ENCODE peak calls at places on chromosomes 7 and 10, in four cellular contexts. One of them, this sample, is unnamed.

GRCh38 chr7:122695816-122696215 is 3.1 kb downstream of the RNF133 start:
- DNase-seq in endothelial cell: no peak
- DNase-seq in CD4-positive, alpha-beta T cell: no peak
- DNase-seq in neural progenitor cell: no peak
- DNase-seq in this sample: no peak

GRCh38 chr7:17937506-17938115 is 2.7 kb downstream of the SNX13 start:
- DNase-seq in endothelial cell: no peak
- DNase-seq in CD4-positive, alpha-beta T cell: no peak
- DNase-seq in neural progenitor cell: no peak
- DNase-seq in this sample: no peak

GRCh38 chr10:78756604-78757442 is 311.9 kb upstream of the ZMIZ1 start:
- DNase-seq in endothelial cell: peak
- DNase-seq in CD4-positive, alpha-beta T cell: no peak
- DNase-seq in neural progenitor cell: peak
- DNase-seq in this sample: peak

GRCh38 chr10:76555271-76555670 is 1082.3 kb downstream of the KCNMA1 start:
- DNase-seq in endothelial cell: no peak
- DNase-seq in CD4-positive, alpha-beta T cell: no peak
- DNase-seq in neural progenitor cell: no peak
- DNase-seq in this sample: no peak

GRCh38 chr10:68900427-68901105 is 549 bp upstream of the DDX50 start:
- DNase-seq in endothelial cell: no peak
- DNase-seq in CD4-positive, alpha-beta T cell: peak
- DNase-seq in neural progenitor cell: no peak
- DNase-seq in this sample: no peak

GRCh38 chr7:17374654-17375053 is 76.2 kb downstream of the AHR start:
- DNase-seq in endothelial cell: no peak
- DNase-seq in CD4-positive, alpha-beta T cell: no peak
- DNase-seq in neural progenitor cell: no peak
- DNase-seq in this sample: peak

GRCh38 chr7:99707096-99707495 is 27.3 kb upstream of the CYP3A5 start:
- DNase-seq in endothelial cell: no peak
- DNase-seq in CD4-positive, alpha-beta T cell: no peak
- DNase-seq in neural progenitor cell: no peak
- DNase-seq in this sample: no peak

GRCh38 chr7:76328390-76328789 is 25.9 kb downstream of the HSPB1 start:
- DNase-seq in endothelial cell: no peak
- DNase-seq in CD4-positive, alpha-beta T cell: no peak
- DNase-seq in neural progenitor cell: no peak
- DNase-seq in this sample: no peak

GRCh38 chr10:26854524-26854923 is 6.2 kb downstream of the ABI1 start:
- DNase-seq in endothelial cell: no peak
- DNase-seq in CD4-positive, alpha-beta T cell: no peak
- DNase-seq in neural progenitor cell: no peak
- DNase-seq in this sample: no peak

GRCh38 chr10:79313911-79314439 is 33.3 kb upstream of the PPIF start:
- DNase-seq in endothelial cell: no peak
- DNase-seq in CD4-positive, alpha-beta T cell: no peak
- DNase-seq in neural progenitor cell: no peak
- DNase-seq in this sample: no peak

GRCh38 chr7:128408709-128409434 is 910 bp downstream of the IMPDH1 start:
- DNase-seq in endothelial cell: no peak
- DNase-seq in CD4-positive, alpha-beta T cell: no peak
- DNase-seq in neural progenitor cell: peak
- DNase-seq in this sample: no peak

GRCh38 chr7:96004598-96004997 is 232.2 kb downstream of the DYNC1I1 start:
- DNase-seq in endothelial cell: no peak
- DNase-seq in CD4-positive, alpha-beta T cell: no peak
- DNase-seq in neural progenitor cell: no peak
- DNase-seq in this sample: no peak

GRCh38 chr10:71339796-71340589 is 20.9 kb downstream of the SLC29A3 start:
- DNase-seq in endothelial cell: no peak
- DNase-seq in CD4-positive, alpha-beta T cell: no peak
- DNase-seq in neural progenitor cell: no peak
- DNase-seq in this sample: peak

GRCh38 chr7:2699289-2699620 is 11.3 kb downstream of the AMZ1 start:
- DNase-seq in endothelial cell: no peak
- DNase-seq in CD4-positive, alpha-beta T cell: no peak
- DNase-seq in neural progenitor cell: no peak
- DNase-seq in this sample: no peak

GRCh38 chr10:32972454-32972853 is 14.4 kb upstream of the ITGB1 start:
- DNase-seq in endothelial cell: no peak
- DNase-seq in CD4-positive, alpha-beta T cell: no peak
- DNase-seq in neural progenitor cell: no peak
- DNase-seq in this sample: no peak

GRCh38 chr7:99473315-99473596 is 566 bp downstream of the ZNF789 start:
- DNase-seq in endothelial cell: no peak
- DNase-seq in CD4-positive, alpha-beta T cell: no peak
- DNase-seq in neural progenitor cell: peak
- DNase-seq in this sample: no peak

GRCh38 chr7:469591-469961 is 50.1 kb downstream of the PDGFA start:
- DNase-seq in endothelial cell: no peak
- DNase-seq in CD4-positive, alpha-beta T cell: no peak
- DNase-seq in neural progenitor cell: no peak
- DNase-seq in this sample: peak

GRCh38 chr7:55133630-55134392 is 115.0 kb downstream of the EGFR start:
- DNase-seq in endothelial cell: no peak
- DNase-seq in CD4-positive, alpha-beta T cell: no peak
- DNase-seq in neural progenitor cell: no peak
- DNase-seq in this sample: peak

GRCh38 chr7:20402297-20403230 is 71.9 kb downstream of the ITGB8 start:
- DNase-seq in endothelial cell: no peak
- DNase-seq in CD4-positive, alpha-beta T cell: no peak
- DNase-seq in neural progenitor cell: no peak
- DNase-seq in this sample: no peak

GRCh38 chr7:4037877-4038276 is 644.2 kb upstream of the FOXK1 start:
- DNase-seq in endothelial cell: no peak
- DNase-seq in CD4-positive, alpha-beta T cell: no peak
- DNase-seq in neural progenitor cell: no peak
- DNase-seq in this sample: no peak

GRCh38 chr10:88418871-88419270 is 164.2 kb downstream of the RNLS start:
- DNase-seq in endothelial cell: no peak
- DNase-seq in CD4-positive, alpha-beta T cell: no peak
- DNase-seq in neural progenitor cell: no peak
- DNase-seq in this sample: no peak

GRCh38 chr7:71015260-71015900 is 116.6 kb upstream of the GALNT17 start:
- DNase-seq in endothelial cell: no peak
- DNase-seq in CD4-positive, alpha-beta T cell: no peak
- DNase-seq in neural progenitor cell: no peak
- DNase-seq in this sample: no peak

GRCh38 chr7:129279757-129280156 is 54.9 kb downstream of the AHCYL2 start:
- DNase-seq in endothelial cell: no peak
- DNase-seq in CD4-positive, alpha-beta T cell: no peak
- DNase-seq in neural progenitor cell: no peak
- DNase-seq in this sample: peak

GRCh38 chr10:128297709-128298457 is 171.7 kb upstream of the MKI67 start:
- DNase-seq in endothelial cell: no peak
- DNase-seq in CD4-positive, alpha-beta T cell: no peak
- DNase-seq in neural progenitor cell: no peak
- DNase-seq in this sample: no peak

GRCh38 chr10:33279791-33280190 is 54.7 kb downstream of the NRP1 start:
- DNase-seq in endothelial cell: no peak
- DNase-seq in CD4-positive, alpha-beta T cell: no peak
- DNase-seq in neural progenitor cell: no peak
- DNase-seq in this sample: no peak

GRCh38 chr10:42475168-42476098 is 162.9 kb downstream of the ZNF33B start:
- DNase-seq in endothelial cell: no peak
- DNase-seq in CD4-positive, alpha-beta T cell: no peak
- DNase-seq in neural progenitor cell: no peak
- DNase-seq in this sample: no peak

GRCh38 chr7:143504215-143504936 is 26.7 kb downstream of the TAS2R41 start:
- DNase-seq in endothelial cell: no peak
- DNase-seq in CD4-positive, alpha-beta T cell: no peak
- DNase-seq in neural progenitor cell: no peak
- DNase-seq in this sample: no peak
- TF ChIP-seq CTCF in endothelial cell: no peak
- TF ChIP-seq CTCF in CD4-positive, alpha-beta T cell: no peak
- TF ChIP-seq CTCF in neural progenitor cell: no peak
- TF ChIP-seq CTCF in this sample: no peak

DNA sequence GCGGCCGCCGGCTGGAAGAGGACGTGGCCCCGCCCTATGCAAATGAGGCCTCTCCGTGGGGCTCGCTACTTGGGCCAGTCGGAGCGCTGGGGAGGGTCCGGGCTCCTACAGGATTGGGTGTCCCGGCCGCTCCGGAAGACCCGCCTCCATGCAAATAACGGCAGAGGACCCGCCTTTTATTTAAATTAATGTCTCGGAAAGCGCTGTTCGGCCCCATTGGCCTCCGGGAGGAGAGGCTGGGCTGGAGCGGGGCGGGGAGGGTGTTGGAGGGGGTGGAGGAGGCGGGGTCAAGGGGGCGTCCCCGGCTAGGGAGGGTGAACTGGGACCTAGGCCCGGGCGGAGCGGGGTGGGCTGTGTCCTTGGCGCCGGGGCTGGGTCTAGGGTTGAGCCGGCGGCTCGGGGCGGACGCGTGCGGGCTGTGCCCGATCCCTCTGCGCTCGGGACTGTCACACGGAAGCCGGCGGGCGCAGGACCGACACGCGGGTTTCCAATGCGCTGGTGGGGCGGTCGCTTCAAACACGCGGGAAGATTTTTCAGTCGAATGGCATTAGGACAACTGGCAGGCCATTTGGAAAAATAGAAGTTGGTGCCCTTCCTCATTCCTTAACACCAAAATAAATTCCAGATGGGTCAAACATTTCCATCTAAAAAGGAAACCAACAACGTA is 344 bp upstream of the POLM start:
- DNase-seq in endothelial cell: peak
- DNase-seq in CD4-positive, alpha-beta T cell: peak
- DNase-seq in neural progenitor cell: peak
- DNase-seq in this sample: peak
- TF ChIP-seq CTCF in endothelial cell: no peak
- TF ChIP-seq CTCF in CD4-positive, alpha-beta T cell: no peak
- TF ChIP-seq CTCF in neural progenitor cell: no peak
- TF ChIP-seq CTCF in this sample: no peak

GRCh38 chr7:156842740-156843140 is 50.2 kb downstream of the LMBR1 start:
- DNase-seq in endothelial cell: no peak
- DNase-seq in CD4-positive, alpha-beta T cell: no peak
- DNase-seq in neural progenitor cell: no peak
- DNase-seq in this sample: no peak
- TF ChIP-seq CTCF in endothelial cell: no peak
- TF ChIP-seq CTCF in CD4-positive, alpha-beta T cell: no peak
- TF ChIP-seq CTCF in neural progenitor cell: no peak
- TF ChIP-seq CTCF in this sample: no peak

DNA sequence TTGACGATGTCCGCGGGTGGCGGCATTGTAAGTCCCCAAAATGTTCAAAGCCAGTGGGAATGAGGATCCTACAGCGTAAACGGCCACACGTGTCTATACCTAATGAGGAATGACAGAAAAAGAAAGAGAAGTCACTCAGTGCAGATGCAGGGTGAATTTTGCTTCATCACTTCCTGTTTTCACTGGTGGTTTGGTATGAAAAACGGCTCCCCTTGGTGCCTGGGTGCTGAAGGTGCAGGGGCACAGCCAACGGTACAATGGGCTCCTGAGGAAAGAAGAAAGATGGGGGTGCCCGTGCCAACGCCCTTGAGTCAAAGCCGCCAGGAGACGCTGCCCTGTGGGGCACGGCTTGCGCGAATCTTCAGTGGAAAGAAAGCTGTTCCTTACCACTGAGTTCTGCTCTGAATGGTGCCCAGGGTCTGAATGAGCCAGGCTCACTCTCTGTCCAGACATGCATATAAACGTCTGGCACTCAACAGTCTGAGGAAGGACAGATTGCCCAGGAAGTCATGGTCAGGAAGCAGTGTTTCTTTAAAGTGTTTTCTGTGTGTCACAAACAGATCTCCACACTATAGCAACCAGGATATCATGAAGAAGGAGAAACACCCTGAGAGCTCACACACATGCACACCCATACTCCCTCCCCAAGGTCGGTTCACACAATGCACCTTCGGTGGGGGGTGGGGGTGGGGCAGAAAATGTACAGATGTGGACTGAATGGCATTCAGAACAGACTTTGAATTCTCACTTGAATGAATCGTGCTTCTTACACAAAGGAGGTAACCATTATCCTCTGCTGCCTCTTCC is 105.8 kb downstream of the ELMO1 start:
- DNase-seq in endothelial cell: peak
- DNase-seq in CD4-positive, alpha-beta T cell: peak
- DNase-seq in neural progenitor cell: no peak
- DNase-seq in this sample: no peak
- TF ChIP-seq CTCF in endothelial cell: no peak
- TF ChIP-seq CTCF in CD4-positive, alpha-beta T cell: peak
- TF ChIP-seq CTCF in neural progenitor cell: no peak
- TF ChIP-seq CTCF in this sample: no peak

DNA sequence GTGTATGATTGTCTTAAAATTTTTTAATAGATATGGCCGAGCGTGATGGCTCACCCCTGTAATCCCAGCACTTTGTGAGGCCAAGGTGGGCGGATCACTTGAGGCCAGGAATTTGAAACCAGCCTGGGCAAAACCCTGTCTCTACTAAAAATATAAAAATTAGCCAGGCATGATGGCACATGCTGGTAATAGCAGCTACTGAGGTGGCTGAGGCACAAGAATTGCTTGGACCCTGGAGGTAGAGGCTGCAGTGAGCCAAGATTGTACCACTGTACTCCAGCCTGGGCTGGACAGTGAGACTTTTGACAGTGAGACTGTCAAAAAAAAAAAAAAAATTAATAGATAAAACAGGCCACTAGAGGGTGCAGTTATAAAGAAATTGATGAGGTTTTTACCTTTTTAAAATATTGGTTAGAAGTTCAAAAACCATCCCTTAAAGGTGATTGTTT is 20.5 kb downstream of the NOM1 start:
- DNase-seq in endothelial cell: no peak
- DNase-seq in CD4-positive, alpha-beta T cell: no peak
- DNase-seq in neural progenitor cell: no peak
- DNase-seq in this sample: no peak
- TF ChIP-seq CTCF in endothelial cell: peak
- TF ChIP-seq CTCF in CD4-positive, alpha-beta T cell: peak
- TF ChIP-seq CTCF in neural progenitor cell: peak
- TF ChIP-seq CTCF in this sample: peak

GRCh38 chr7:42025635-42026375 is 211.2 kb downstream of the GLI3 start:
- DNase-seq in endothelial cell: no peak
- DNase-seq in CD4-positive, alpha-beta T cell: no peak
- DNase-seq in neural progenitor cell: no peak
- DNase-seq in this sample: no peak
- TF ChIP-seq CTCF in endothelial cell: no peak
- TF ChIP-seq CTCF in CD4-positive, alpha-beta T cell: no peak
- TF ChIP-seq CTCF in neural progenitor cell: no peak
- TF ChIP-seq CTCF in this sample: no peak

GRCh38 chr10:92142512-92142911 is 148.4 kb downstream of the CPEB3 start:
- DNase-seq in endothelial cell: no peak
- DNase-seq in CD4-positive, alpha-beta T cell: no peak
- DNase-seq in neural progenitor cell: no peak
- DNase-seq in this sample: no peak
- TF ChIP-seq CTCF in endothelial cell: no peak
- TF ChIP-seq CTCF in CD4-positive, alpha-beta T cell: no peak
- TF ChIP-seq CTCF in neural progenitor cell: no peak
- TF ChIP-seq CTCF in this sample: no peak

GRCh38 chr10:126242352-126243260 is 145.7 kb downstream of the ADAM12 start:
- DNase-seq in endothelial cell: no peak
- DNase-seq in CD4-positive, alpha-beta T cell: no peak
- DNase-seq in neural progenitor cell: no peak
- DNase-seq in this sample: no peak
- TF ChIP-seq CTCF in endothelial cell: no peak
- TF ChIP-seq CTCF in CD4-positive, alpha-beta T cell: no peak
- TF ChIP-seq CTCF in neural progenitor cell: no peak
- TF ChIP-seq CTCF in this sample: no peak

GRCh38 chr10:125017547-125018298 is 75.8 kb downstream of the ZRANB1 start:
- DNase-seq in endothelial cell: no peak
- DNase-seq in CD4-positive, alpha-beta T cell: no peak
- DNase-seq in neural progenitor cell: peak
- DNase-seq in this sample: no peak
- TF ChIP-seq CTCF in endothelial cell: no peak
- TF ChIP-seq CTCF in CD4-positive, alpha-beta T cell: no peak
- TF ChIP-seq CTCF in neural progenitor cell: no peak
- TF ChIP-seq CTCF in this sample: no peak